ENCODE peak calls at places on chromosomes 12 and 14, in four cellular contexts. I, F, D and X are unnamed samples.

GRCh38 chr14:57657487-57657886 is 163.8 kb upstream of the CCDC198 start:
- DNase-seq in I (peak; percentile 58), F (no peak), D (no peak), X (no peak)

GRCh38 chr12:21677622-21678277 is 20.1 kb upstream of the LDHB start:
- DNase-seq in I (no peak), F (no peak), D (no peak), X (no peak)

GRCh38 chr12:106452309-106452708 is 94.8 kb downstream of the POLR3B start:
- DNase-seq in I (no peak), F (no peak), D (no peak), X (no peak)

GRCh38 chr12:92022093-92022492 is 123.6 kb downstream of the BTG1 start:
- DNase-seq in I (no peak), F (no peak), D (no peak), X (no peak)

GRCh38 chr14:35341454-35342159 is 49.4 kb downstream of the PSMA6 start:
- DNase-seq in I (peak; percentile 84), F (peak; percentile 92), D (peak; percentile 91), X (peak; percentile 41)

GRCh38 chr12:5305425-5305824 is 126.5 kb upstream of the NTF3 start:
- DNase-seq in I (no peak), F (no peak), D (no peak), X (no peak)

GRCh38 chr12:76020731-76021672 is 10.6 kb downstream of the PHLDA1 start:
- DNase-seq in I (peak; percentile 99), F (no peak), D (peak; percentile 94), X (no peak)

GRCh38 chr14:86022031-86022629 is 492.2 kb downstream of the FLRT2 start:
- DNase-seq in I (peak; percentile 61), F (no peak), D (no peak), X (no peak)

GRCh38 chr12:115191342-115191741 is 507.4 kb upstream of the TBX3 start:
- DNase-seq in I (no peak), F (no peak), D (no peak), X (no peak)

GRCh38 chr14:101125313-101125712 is 221.8 kb upstream of the RTL1 start:
- DNase-seq in I (no peak), F (peak; percentile 3), D (no peak), X (no peak)

GRCh38 chr14:73796881-73797539 is 54.6 kb upstream of the PTGR2 start:
- DNase-seq in I (peak; percentile 81), F (no peak), D (no peak), X (no peak)

GRCh38 chr12:76341436-76342030 is 6.7 kb downstream of the BBS10 start:
- DNase-seq in I (peak; percentile 74), F (no peak), D (peak; percentile 56), X (no peak)

GRCh38 chr12:131092911-131093901 is 139.5 kb downstream of the ADGRD1 start:
- DNase-seq in I (no peak), F (no peak), D (no peak), X (no peak)

GRCh38 chr14:26377150-26377549 is 220.7 kb downstream of the NOVA1 start:
- DNase-seq in I (no peak), F (no peak), D (no peak), X (no peak)
- H3K9me3 ChIP-seq in I (no peaks in the 10 kb centered on the region), F (no peaks in the 10 kb centered on the region), D (no peaks in the 10 kb centered on the region), X (no peaks in the 10 kb centered on the region)

GRCh38 chr12:133180669-133181068 is 626 bp upstream of the ZNF268 start:
- DNase-seq in I (no peak), F (no peak), D (no peak), X (no peak)

GRCh38 chr12:133174901-133175300 is 6.4 kb upstream of the ZNF268 start:
- DNase-seq in I (no peak), F (no peak), D (no peak), X (no peak)
- H3K9me3 ChIP-seq in I (no peaks in the 10 kb centered on the region), F (peaks cover 30% of the 10 kb centered on the region), D (peaks cover 3% of the 10 kb centered on the region), X (peaks cover 13% of the 10 kb centered on the region)

DNA sequence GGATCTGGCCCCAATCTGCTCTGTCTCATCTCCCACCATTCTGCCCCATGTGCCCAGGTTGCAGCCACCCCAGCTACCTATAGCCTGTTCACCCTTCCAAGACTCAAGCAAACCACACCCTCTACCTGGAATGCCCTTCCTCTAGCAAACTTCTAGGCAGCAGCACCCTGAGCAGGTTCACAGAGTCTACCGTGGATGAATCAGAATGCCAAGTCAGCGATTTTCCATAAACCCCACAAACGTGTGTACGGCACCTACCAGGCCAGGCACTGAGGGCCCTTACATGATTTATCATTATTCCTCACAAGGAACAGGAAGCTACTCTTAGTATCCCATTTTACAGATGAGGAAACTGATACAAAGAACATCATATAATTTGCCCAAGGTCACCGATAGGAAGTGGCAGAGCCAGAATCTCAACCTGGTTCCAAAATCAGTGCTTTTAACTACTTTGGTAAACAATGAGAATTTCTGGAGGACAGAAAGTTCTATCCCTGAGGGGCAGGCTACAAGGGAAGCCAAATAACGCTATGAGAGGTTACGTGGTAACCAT is 28.0 kb upstream of the DHRS4 start:
- DNase-seq in I (no peak), F (no peak), D (no peak), X (no peak)
- H3K9me3 ChIP-seq in I (no peaks in the 10 kb centered on the region), F (no peaks in the 10 kb centered on the region), D (no peaks in the 10 kb centered on the region), X (no peaks in the 10 kb centered on the region)

DNA sequence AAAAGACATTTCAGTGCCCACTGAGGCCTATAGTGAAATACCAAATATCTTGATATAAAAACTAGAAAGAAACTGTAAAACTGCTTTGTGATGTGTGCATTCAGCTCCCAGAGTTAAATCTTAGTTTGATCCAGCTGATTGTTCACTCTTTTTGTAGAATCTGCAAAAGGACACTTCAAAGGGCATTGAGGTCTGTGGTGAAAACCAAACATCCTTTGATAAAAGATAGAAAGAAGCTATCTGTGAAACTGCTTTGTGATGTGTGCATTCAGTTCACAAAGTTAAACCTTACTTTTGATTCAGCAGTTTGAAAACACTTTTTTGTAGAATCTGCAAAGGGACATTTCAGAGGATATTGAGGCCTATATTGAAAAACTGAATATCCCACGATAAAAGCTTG is 290.7 kb upstream of the ALG10B start:
- DNase-seq in I (no peak), F (no peak), D (no peak), X (no peak)
- H3K9me3 ChIP-seq in I (no peaks in the 10 kb centered on the region), F (peaks cover 33% of the 10 kb centered on the region), D (no peaks in the 10 kb centered on the region), X (peaks cover 11% of the 10 kb centered on the region)